ENCODE peak calls at places on chromosomes 11 and 22, in six cellular contexts. C, O, J, I, H and M are unnamed samples.

GRCh38 chr11:93784935-93785360 is 866 bp downstream of the MED17 start:
- DNase-seq in J (no peak), H (no peak), I (no peak), C (no peak), O (no peak), M (no peak)

GRCh38 chr11:60003729-60004128 is 13.3 kb upstream of the OOSP4B start:
- DNase-seq in C (no peak), O (no peak), I (no peak), H (no peak), J (no peak), M (no peak)

GRCh38 chr22:17920145-17920605 is 104.2 kb downstream of the MICAL3 start:
- DNase-seq in J (no peak), O (no peak), H (peak), I (peak), C (no peak), M (no peak)

GRCh38 chr22:49687333-49687732 is 140.3 kb downstream of the BRD1 start:
- DNase-seq in H (no peak), J (no peak), I (no peak), O (no peak), C (no peak), M (no peak)

GRCh38 chr11:105713696-105714095 is 103.8 kb downstream of the GRIA4 start:
- DNase-seq in C (no peak), O (no peak), I (no peak), J (no peak), H (no peak), M (no peak)

GRCh38 chr11:68146010-68146540 is 24.9 kb upstream of the CHKA start:
- DNase-seq in H (peak), O (no peak), J (peak), C (peak), I (no peak), M (peak)

GRCh38 chr22:31103111-31103510 is 4.3 kb downstream of the SELENOM start:
- DNase-seq in C (no peak), O (no peak), H (no peak), I (no peak), J (no peak), M (no peak)

GRCh38 chr22:42596376-42596775 is 18.3 kb downstream of the POLDIP3 start:
- DNase-seq in H (no peak), C (no peak), O (no peak), J (no peak), I (no peak), M (no peak)

GRCh38 chr11:8690374-8691342 is 8.1 kb downstream of the RPL27A start:
- DNase-seq in I (no peak), O (no peak), H (no peak), J (no peak), C (no peak), M (no peak)

GRCh38 chr11:71563401-71563800 is 2.0 kb upstream of the KRTAP5-10 start:
- DNase-seq in H (no peak), C (no peak), O (no peak), I (peak), J (no peak), M (no peak)

GRCh38 chr22:48588881-48589450 is 1238.7 kb downstream of the BRD1 start:
- DNase-seq in H (no peak), O (no peak), J (no peak), C (no peak), I (no peak), M (no peak)

GRCh38 chr22:40324468-40325305 is 21.6 kb upstream of the ADSL start:
- DNase-seq in J (no peak), H (peak), C (no peak), I (no peak), O (no peak), M (no peak)

GRCh38 chr11:2382129-2382517 is 5.0 kb downstream of the CD81 start:
- DNase-seq in O (no peak), I (no peak), J (no peak), H (no peak), C (no peak), M (peak)

GRCh38 chr11:57491371-57492061 is 24.0 kb downstream of the SLC43A1 start:
- DNase-seq in J (no peak), I (no peak), H (peak), C (no peak), O (no peak), M (no peak)

GRCh38 chr11:112024778-112025678 is at the start of gene DLAT:
- DNase-seq in H (peak), I (peak), J (peak), O (peak), C (peak), M (peak)
- TF ChIP-seq POLR2A in H (peak), I (peak), J (peak), O (no peak), C (peak), M (peak)

GRCh38 chr11:122754028-122754427 is 84.3 kb upstream of the CRTAM start:
- DNase-seq in C (no peak), I (no peak), J (no peak), O (no peak), H (no peak), M (no peak)

GRCh38 chr11:122755941-122756340 is 82.4 kb upstream of the CRTAM start:
- DNase-seq in O (no peak), C (no peak), J (no peak), H (no peak), I (no peak), M (no peak)

GRCh38 chr11:122756417-122756816 is 81.9 kb upstream of the CRTAM start:
- DNase-seq in I (no peak), C (no peak), J (peak), O (peak), H (peak), M (peak)

GRCh38 chr11:122755409-122755808 is 82.9 kb upstream of the CRTAM start:
- DNase-seq in H (no peak), O (no peak), I (no peak), J (no peak), C (no peak), M (no peak)

DNA sequence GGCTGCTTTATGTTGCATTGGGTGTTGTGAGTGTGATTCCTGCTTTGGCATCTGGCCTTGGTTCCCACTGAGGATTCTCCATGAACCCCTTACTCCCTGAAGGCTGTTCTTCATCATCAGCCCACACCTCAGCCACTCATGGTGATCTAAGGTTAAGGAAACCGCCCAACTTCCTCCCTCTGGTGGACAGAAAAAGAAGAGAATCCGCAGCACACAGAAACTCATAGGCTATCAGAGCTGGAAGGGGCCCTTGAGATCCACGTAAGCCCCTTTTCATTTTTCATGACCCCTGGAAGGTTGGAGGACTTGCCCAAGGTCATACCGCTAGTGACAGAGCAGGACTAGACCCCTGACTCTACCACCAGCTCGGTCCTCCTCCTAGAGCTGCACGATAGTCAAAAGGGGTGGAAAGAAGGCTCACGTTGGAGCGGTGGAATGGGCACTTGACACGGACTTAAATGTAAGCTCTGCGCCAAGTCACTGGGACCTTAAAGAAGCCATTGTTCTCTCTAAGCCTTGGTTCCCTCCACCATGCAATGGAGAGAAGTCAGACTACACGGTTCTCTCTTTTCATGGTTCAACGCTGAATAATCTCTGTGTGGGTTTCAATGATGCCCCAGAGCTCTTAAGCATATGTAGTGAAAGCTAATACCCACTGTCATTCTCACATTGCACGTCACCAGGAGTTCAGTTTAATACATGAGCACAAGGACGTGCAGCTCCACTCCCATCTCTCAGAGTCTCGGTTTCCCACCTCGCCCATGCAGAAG is 83.6 kb upstream of the CRTAM start:
- DNase-seq in J (no peak), C (no peak), O (no peak), I (no peak), H (peak), M (peak)
- H3K27ac ChIP-seq in J (no peak), C (no peak), O (no peak), I (no peak), H (no peak), M (no peak)

GRCh38 chr11:119121008-119121810 is at the start of gene HINFP:
- DNase-seq in J (peak), C (peak), H (peak), O (peak), I (peak), M (peak)
- TF ChIP-seq POLR2A in J (peak), C (peak), H (peak), O (no peak), I (no peak), M (peak)

GRCh38 chr11:69796063-69796462 is 20.9 kb upstream of the FGF4 start:
- DNase-seq in C (no peak), J (no peak), I (no peak), O (no peak), H (no peak), M (no peak)
- H3K27ac ChIP-seq in C (no peak), J (no peak), I (no peak), O (no peak), H (no peak), M (no peak)

GRCh38 chr11:109203176-109203575 is 218.8 kb upstream of the C11orf87 start:
- DNase-seq in O (no peak), J (no peak), H (no peak), C (no peak), I (no peak), M (no peak)
- TF ChIP-seq POLR2A in O (no peak), J (no peak), H (no peak), C (no peak), I (no peak), M (no peak)

DNA sequence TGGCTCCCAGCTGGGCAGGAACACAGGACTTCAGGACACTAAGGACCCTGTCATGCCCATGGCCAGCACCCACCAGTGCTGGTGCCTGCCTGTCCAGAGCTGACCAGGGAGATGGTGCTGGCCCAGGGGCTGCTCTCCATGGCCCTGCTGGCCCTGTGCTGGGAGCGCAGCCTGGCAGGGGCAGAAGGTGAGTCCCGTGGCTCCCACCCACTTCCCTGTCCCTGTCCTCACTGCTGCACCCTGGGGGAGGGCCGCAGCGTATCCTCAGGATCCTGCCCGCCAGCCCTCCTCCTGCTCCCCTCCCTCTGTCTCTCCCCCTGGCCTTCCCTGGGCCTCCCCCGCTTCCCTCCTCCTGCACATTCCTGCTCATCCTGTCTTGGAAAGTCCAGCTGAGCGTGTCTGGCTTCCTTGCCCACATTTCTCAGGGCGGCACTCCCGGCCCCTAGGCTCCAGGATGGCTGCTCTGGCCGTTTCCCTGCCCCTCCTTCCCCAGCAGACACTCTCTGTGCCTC is 8.7 kb downstream of the CSF2RB start:
- DNase-seq in I (no peak), H (no peak), O (no peak), C (no peak), J (no peak), M (no peak)
- H3K27ac ChIP-seq in I (no peak), H (no peak), O (peak), C (no peak), J (no peak), M (no peak)

GRCh38 chr22:45309422-45310227 is at the start of gene FAM118A:
- DNase-seq in C (peak), J (peak), H (peak), O (peak), I (peak), M (peak)
- TF ChIP-seq POLR2A in C (peak), J (peak), H (peak), O (no peak), I (peak), M (peak)

GRCh38 chr11:120179071-120179672 is 31.7 kb upstream of the OAF start:
- DNase-seq in O (no peak), H (no peak), J (no peak), I (no peak), C (no peak), M (no peak)

GRCh38 chr11:120181446-120181992 is 29.3 kb upstream of the OAF start:
- DNase-seq in I (no peak), O (no peak), C (no peak), J (no peak), H (no peak), M (no peak)

GRCh38 chr11:120182357-120182756 is 28.5 kb upstream of the OAF start:
- DNase-seq in H (no peak), C (no peak), J (no peak), O (no peak), I (no peak), M (peak)

GRCh38 chr11:120182790-120183491 is 27.9 kb upstream of the OAF start:
- DNase-seq in O (no peak), H (peak), I (no peak), J (no peak), C (no peak), M (peak)

DNA sequence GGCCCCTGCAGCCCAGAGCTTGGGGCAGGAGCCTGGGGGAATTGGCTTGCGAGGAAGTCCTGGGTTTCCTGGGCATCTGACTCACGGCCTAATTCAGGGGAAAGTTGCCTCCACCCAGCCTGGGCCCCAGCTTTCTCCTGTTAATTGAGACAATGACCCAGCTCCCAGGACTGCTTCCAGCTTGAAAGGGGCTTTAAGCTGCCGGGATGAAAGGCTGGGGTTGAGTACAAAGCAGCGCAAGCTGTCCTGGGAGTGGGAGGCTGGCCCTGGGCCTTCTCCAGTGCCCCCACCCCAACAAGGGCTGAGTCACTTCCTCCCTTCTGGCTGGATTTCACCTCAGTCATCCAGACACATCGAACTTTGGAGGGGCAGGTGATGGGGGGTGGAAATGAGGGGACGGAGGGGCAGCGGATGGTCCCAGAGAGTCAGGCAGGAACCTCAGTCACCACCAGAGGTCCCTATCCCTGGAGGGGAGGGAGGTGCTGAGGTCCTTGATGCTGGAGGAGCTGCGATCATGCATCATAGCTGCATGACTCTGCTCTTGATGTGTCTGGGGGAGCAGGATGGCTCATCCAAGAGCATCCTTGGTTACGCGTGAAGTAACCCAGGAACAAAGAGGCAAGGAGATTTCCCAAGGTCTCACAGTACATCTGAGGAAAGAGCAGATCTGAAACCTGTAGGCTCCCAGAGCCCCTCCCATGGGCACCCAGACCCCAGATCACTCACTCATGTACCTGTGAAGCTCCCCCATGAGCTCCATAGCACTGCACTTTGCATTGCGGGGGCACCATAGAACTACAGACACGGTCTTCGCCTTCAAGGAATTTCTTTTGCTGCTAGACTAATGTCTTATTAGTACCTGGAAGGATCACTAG is 30.0 kb upstream of the OAF start:
- DNase-seq in C (no peak), J (no peak), O (no peak), I (peak), H (no peak), M (peak)
- H3K27ac ChIP-seq in C (peak), J (no peak), O (peak), I (no peak), H (no peak), M (no peak)

GRCh38 chr11:3880724-3881123 is 25.3 kb downstream of the STIM1 start:
- DNase-seq in C (no peak), H (no peak), I (peak), J (no peak), O (no peak), M (no peak)
- TF ChIP-seq POLR2A in C (no peak), H (no peak), I (no peak), J (no peak), O (no peak), M (no peak)

DNA sequence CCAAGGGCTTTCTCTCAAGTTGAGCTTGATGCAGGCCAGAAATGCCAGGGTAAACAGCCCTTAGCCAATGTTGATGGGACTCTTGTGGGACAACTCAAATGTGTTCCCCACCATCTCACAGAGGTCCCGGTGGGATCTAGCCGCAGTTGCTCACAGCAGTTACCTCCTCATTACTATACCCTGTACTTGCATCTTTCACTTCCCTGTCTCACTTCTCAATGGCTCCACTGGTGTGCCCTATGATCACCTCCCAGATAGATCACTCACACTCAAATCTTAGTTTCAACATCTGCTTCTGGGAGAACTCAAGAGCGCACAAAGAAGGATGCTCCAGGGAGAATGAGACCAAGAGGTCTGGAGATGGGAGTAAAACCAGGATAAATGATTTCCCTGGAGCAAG is 47.0 kb downstream of the RCN1 start:
- DNase-seq in O (no peak), C (no peak), I (no peak), H (no peak), J (no peak), M (no peak)
- H3K27ac ChIP-seq in O (no peak), C (no peak), I (peak), H (no peak), J (no peak), M (no peak)